ENCODE peak calls at places on chromosomes 3 and 15, in five cellular contexts. One of them, this sample, is unnamed.

GRCh38 chr3:68057637-68058320 is 403.4 kb upstream of the SUCLG2 start:
- DNase-seq in neuronal stem cell: no peak
- DNase-seq in H9: no peak
- DNase-seq in mesenchymal stem cell: no peak
- DNase-seq in H1: no peak
- DNase-seq in this sample: no peak

GRCh38 chr3:41267975-41268640 is 68.8 kb downstream of the CTNNB1 start:
- DNase-seq in neuronal stem cell: no peak
- DNase-seq in H9: no peak
- DNase-seq in mesenchymal stem cell: peak
- DNase-seq in H1: no peak
- DNase-seq in this sample: peak

GRCh38 chr3:168165390-168166269 is 69.9 kb upstream of the GOLIM4 start:
- DNase-seq in neuronal stem cell: peak
- DNase-seq in H9: peak
- DNase-seq in mesenchymal stem cell: peak
- DNase-seq in H1: no peak
- DNase-seq in this sample: peak

GRCh38 chr3:8560608-8561007 is 59.0 kb downstream of the LMCD1 start:
- DNase-seq in neuronal stem cell: no peak
- DNase-seq in H9: no peak
- DNase-seq in mesenchymal stem cell: peak
- DNase-seq in H1: no peak
- DNase-seq in this sample: no peak

GRCh38 chr15:43775411-43775965 is 1.3 kb downstream of the ELL3 start:
- DNase-seq in neuronal stem cell: no peak
- DNase-seq in H9: peak
- DNase-seq in mesenchymal stem cell: peak
- DNase-seq in H1: peak
- DNase-seq in this sample: peak

GRCh38 chr15:29821416-29822099 is 710 bp downstream of the TJP1 start:
- DNase-seq in neuronal stem cell: peak
- DNase-seq in H9: peak
- DNase-seq in mesenchymal stem cell: peak
- DNase-seq in H1: no peak
- DNase-seq in this sample: peak

GRCh38 chr15:25178835-25179672 is 224.3 kb downstream of the SNRPN start:
- DNase-seq in neuronal stem cell: no peak
- DNase-seq in H9: no peak
- DNase-seq in mesenchymal stem cell: no peak
- DNase-seq in H1: no peak
- DNase-seq in this sample: no peak

GRCh38 chr3:11612515-11613184 is 31.1 kb downstream of the VGLL4 start:
- DNase-seq in neuronal stem cell: no peak
- DNase-seq in H9: no peak
- DNase-seq in mesenchymal stem cell: no peak
- DNase-seq in H1: no peak
- DNase-seq in this sample: no peak

GRCh38 chr3:184732133-184732532 is 20.3 kb upstream of the MAGEF1 start:
- DNase-seq in neuronal stem cell: no peak
- DNase-seq in H9: no peak
- DNase-seq in mesenchymal stem cell: no peak
- DNase-seq in H1: no peak
- DNase-seq in this sample: no peak

GRCh38 chr3:127694467-127695215 is 21.9 kb downstream of the ABTB1 start:
- DNase-seq in neuronal stem cell: no peak
- DNase-seq in H9: peak
- DNase-seq in mesenchymal stem cell: no peak
- DNase-seq in H1: no peak
- DNase-seq in this sample: peak

GRCh38 chr15:81865850-81866537 is 179.8 kb downstream of the MEX3B start:
- DNase-seq in neuronal stem cell: no peak
- DNase-seq in H9: no peak
- DNase-seq in mesenchymal stem cell: no peak
- DNase-seq in H1: no peak
- DNase-seq in this sample: no peak

GRCh38 chr15:35218215-35218614 is 133.1 kb upstream of the NANOGP8 start:
- DNase-seq in neuronal stem cell: peak
- DNase-seq in H9: no peak
- DNase-seq in mesenchymal stem cell: no peak
- DNase-seq in H1: no peak
- DNase-seq in this sample: no peak

GRCh38 chr3:140626856-140627255 is 51.0 kb upstream of the TRIM42 start:
- DNase-seq in neuronal stem cell: no peak
- DNase-seq in H9: no peak
- DNase-seq in mesenchymal stem cell: no peak
- DNase-seq in H1: no peak
- DNase-seq in this sample: no peak

GRCh38 chr15:52733696-52734255 is 54.6 kb upstream of the ATOSA start:
- DNase-seq in neuronal stem cell: no peak
- DNase-seq in H9: no peak
- DNase-seq in mesenchymal stem cell: peak
- DNase-seq in H1: no peak
- DNase-seq in this sample: no peak

GRCh38 chr15:93862791-93863190 is 368.6 kb upstream of the MCTP2 start:
- DNase-seq in neuronal stem cell: no peak
- DNase-seq in H9: no peak
- DNase-seq in mesenchymal stem cell: no peak
- DNase-seq in H1: no peak
- DNase-seq in this sample: peak

GRCh38 chr3:184361532-184361931 is at the start of the genes CLCN2 and POLR2H:
- DNase-seq in neuronal stem cell: peak
- DNase-seq in H9: peak
- DNase-seq in mesenchymal stem cell: peak
- DNase-seq in H1: no peak
- DNase-seq in this sample: peak

GRCh38 chr15:76153241-76154197 is 93.7 kb downstream of the TMEM266 start:
- DNase-seq in neuronal stem cell: no peak
- DNase-seq in H9: peak
- DNase-seq in mesenchymal stem cell: no peak
- DNase-seq in H1: no peak
- DNase-seq in this sample: no peak

GRCh38 chr3:195873971-195874370 is 34.4 kb downstream of the TNK2 start:
- DNase-seq in neuronal stem cell: no peak
- DNase-seq in H9: no peak
- DNase-seq in mesenchymal stem cell: peak
- DNase-seq in H1: no peak
- DNase-seq in this sample: no peak

GRCh38 chr3:59730608-59731007 is 680.8 kb upstream of the CFAP20DC start:
- DNase-seq in neuronal stem cell: no peak
- DNase-seq in H9: no peak
- DNase-seq in mesenchymal stem cell: no peak
- DNase-seq in H1: no peak
- DNase-seq in this sample: no peak

GRCh38 chr3:133955892-133956291 is 60.2 kb upstream of the RAB6B start:
- DNase-seq in neuronal stem cell: no peak
- DNase-seq in H9: no peak
- DNase-seq in mesenchymal stem cell: no peak
- DNase-seq in H1: no peak
- DNase-seq in this sample: no peak

GRCh38 chr15:51669381-51669780 is 11.9 kb upstream of the SCG3 start:
- DNase-seq in neuronal stem cell: no peak
- DNase-seq in H9: no peak
- DNase-seq in mesenchymal stem cell: no peak
- DNase-seq in H1: no peak
- DNase-seq in this sample: no peak

GRCh38 chr3:103002447-103002846 is 567.6 kb downstream of the ZPLD1 start:
- DNase-seq in neuronal stem cell: no peak
- DNase-seq in H9: no peak
- DNase-seq in mesenchymal stem cell: no peak
- DNase-seq in H1: no peak
- DNase-seq in this sample: peak

GRCh38 chr3:186476044-186476468 is 68.1 kb downstream of the CRYGS start:
- DNase-seq in neuronal stem cell: no peak
- DNase-seq in H9: no peak
- DNase-seq in mesenchymal stem cell: peak
- DNase-seq in H1: no peak
- DNase-seq in this sample: no peak

GRCh38 chr15:56886450-56886856 is 32.0 kb upstream of the TCF12 start:
- DNase-seq in neuronal stem cell: no peak
- DNase-seq in H9: no peak
- DNase-seq in mesenchymal stem cell: no peak
- DNase-seq in H1: no peak
- DNase-seq in this sample: no peak

DNA sequence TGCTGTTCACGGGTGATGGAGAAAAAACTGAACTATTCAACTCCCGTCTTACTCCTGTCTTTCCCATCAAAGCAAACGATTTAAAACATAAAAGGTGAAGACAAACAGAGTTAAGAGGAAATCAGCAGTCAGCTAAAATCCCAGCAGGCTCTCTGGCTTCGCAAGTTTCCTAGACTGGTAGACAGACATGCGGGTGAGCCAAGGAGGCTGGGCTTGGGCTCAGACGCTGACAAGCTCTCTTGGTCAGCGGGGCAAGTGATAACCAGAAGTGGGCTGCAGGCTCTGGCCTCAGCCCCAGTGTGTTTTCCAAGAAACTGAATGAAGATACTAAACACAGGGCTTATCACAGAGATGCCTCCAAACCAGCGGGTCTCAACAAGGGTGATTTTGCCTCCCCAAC is 130.0 kb downstream of the UACA start:
- DNase-seq in neuronal stem cell: no peak
- DNase-seq in H9: peak
- DNase-seq in mesenchymal stem cell: no peak
- DNase-seq in H1: no peak
- DNase-seq in this sample: peak
- H3K9ac ChIP-seq in neuronal stem cell: no peak
- H3K9ac ChIP-seq in H9: no peak
- H3K9ac ChIP-seq in mesenchymal stem cell: no peak
- H3K9ac ChIP-seq in H1: no peak
- H3K9ac ChIP-seq in this sample: no peak

DNA sequence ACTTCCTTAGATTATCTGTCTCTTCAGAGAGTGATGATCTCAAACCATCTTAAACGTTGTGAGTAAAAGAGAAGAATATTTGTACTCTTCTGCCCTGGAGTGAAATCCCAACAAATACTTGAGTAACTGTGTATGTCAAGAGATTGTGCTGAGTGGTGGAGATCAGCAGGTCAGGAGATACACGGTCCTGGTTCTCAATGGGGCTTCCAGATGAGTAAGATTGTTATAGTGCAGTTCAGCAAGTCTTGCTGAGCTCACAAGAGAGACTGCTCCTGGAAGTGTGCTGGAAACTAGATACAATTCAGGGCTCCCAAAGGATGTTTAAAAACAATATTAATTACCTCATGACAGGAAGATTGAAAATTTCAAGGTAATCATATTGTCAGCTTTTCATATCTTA is 184.3 kb downstream of the AKAP13 start:
- DNase-seq in neuronal stem cell: no peak
- DNase-seq in H9: no peak
- DNase-seq in mesenchymal stem cell: peak
- DNase-seq in H1: no peak
- DNase-seq in this sample: no peak
- H2BK12ac ChIP-seq in neuronal stem cell: no peak
- H2BK12ac ChIP-seq in H9: no peak
- H2BK12ac ChIP-seq in mesenchymal stem cell: no peak
- H2BK12ac ChIP-seq in H1: no peak
- H2BK12ac ChIP-seq in this sample: no peak

GRCh38 chr15:91694829-91695205 is 158.7 kb upstream of the SLCO3A1 start:
- DNase-seq in neuronal stem cell: no peak
- DNase-seq in H9: no peak
- DNase-seq in mesenchymal stem cell: no peak
- DNase-seq in H1: no peak
- DNase-seq in this sample: peak
- H2AFZ ChIP-seq in neuronal stem cell: no peak
- H2AFZ ChIP-seq in H9: no peak
- H2AFZ ChIP-seq in mesenchymal stem cell: no peak
- H2AFZ ChIP-seq in H1: no peak
- H2AFZ ChIP-seq in this sample: no peak

GRCh38 chr3:57937092-57937491 is 71.1 kb upstream of the FLNB start:
- DNase-seq in neuronal stem cell: no peak
- DNase-seq in H9: no peak
- DNase-seq in mesenchymal stem cell: no peak
- DNase-seq in H1: no peak
- DNase-seq in this sample: no peak

GRCh38 chr3:57942872-57943283 is 65.3 kb upstream of the FLNB start:
- DNase-seq in neuronal stem cell: no peak
- DNase-seq in H9: no peak
- DNase-seq in mesenchymal stem cell: no peak
- DNase-seq in H1: no peak
- DNase-seq in this sample: no peak

GRCh38 chr3:57943525-57944312 is 64.5 kb upstream of the FLNB start:
- DNase-seq in neuronal stem cell: no peak
- DNase-seq in H9: no peak
- DNase-seq in mesenchymal stem cell: no peak
- DNase-seq in H1: no peak
- DNase-seq in this sample: no peak

GRCh38 chr3:57942366-57942765 is 65.9 kb upstream of the FLNB start:
- DNase-seq in neuronal stem cell: no peak
- DNase-seq in H9: no peak
- DNase-seq in mesenchymal stem cell: no peak
- DNase-seq in H1: no peak
- DNase-seq in this sample: no peak

DNA sequence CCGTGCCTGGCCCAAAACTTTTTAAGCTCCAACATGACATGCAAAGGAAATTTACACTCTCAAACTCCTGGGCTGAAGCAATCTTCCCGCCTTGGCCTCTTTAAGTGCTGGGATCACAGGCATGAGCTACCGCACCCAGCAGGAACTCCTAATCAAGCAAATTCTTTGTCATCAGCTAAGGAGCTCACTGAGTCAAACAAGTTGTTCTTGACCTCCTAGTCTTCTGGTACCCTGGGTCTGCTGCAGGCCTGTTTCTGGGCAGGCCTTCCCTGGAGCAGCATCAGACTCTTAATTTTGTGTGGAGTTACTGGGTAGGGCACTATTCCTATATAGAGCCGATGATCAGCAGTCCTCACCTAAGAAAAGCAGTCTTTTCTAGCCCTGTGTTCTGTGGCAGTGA is 68.4 kb upstream of the FLNB start:
- DNase-seq in neuronal stem cell: no peak
- DNase-seq in H9: no peak
- DNase-seq in mesenchymal stem cell: peak
- DNase-seq in H1: no peak
- DNase-seq in this sample: no peak
- H3K9ac ChIP-seq in neuronal stem cell: no peak
- H3K9ac ChIP-seq in H9: no peak
- H3K9ac ChIP-seq in mesenchymal stem cell: no peak
- H3K9ac ChIP-seq in H1: no peak
- H3K9ac ChIP-seq in this sample: no peak